ENCODE peak calls at places on chromosomes 6 and 20, in seven cellular contexts. P, W, M, A, R, E and X are unnamed samples.

GRCh38 chr6:81487489-81487888 is 265.0 kb downstream of the TENT5A start:
- DNase-seq in A (no peak), M (no peak), W (no peak), E (peak; percentile 76), P (no peak), R (no peak), X (peak; percentile 49)

GRCh38 chr20:56515657-56516381 is 8.7 kb upstream of the FAM209A start:
- DNase-seq in W (no peak), A (no peak), P (peak; percentile 20), R (no peak), M (peak; percentile 40), E (peak; percentile 42), X (peak; percentile 14)

GRCh38 chr6:138323821-138324220 is 53.9 kb upstream of the SMIM28 start:
- DNase-seq in E (no peak), P (no peak), W (no peak), R (no peak), M (no peak), A (no peak), X (no peak)

GRCh38 chr20:48682529-48683385 is 145.0 kb downstream of the PREX1 start:
- DNase-seq in R (peak; percentile 82), M (no peak), W (peak; percentile 93), P (no peak), A (no peak), E (peak; percentile 99), X (peak; percentile 86)

GRCh38 chr6:2222275-2222842 is 23.0 kb downstream of the GMDS start:
- DNase-seq in A (no peak), W (no peak), M (no peak), E (no peak), P (no peak), R (no peak), X (peak; percentile 8)

GRCh38 chr6:81820979-81821378 is 68.5 kb upstream of the TENT5A start:
- DNase-seq in R (no peak), M (no peak), A (no peak), W (no peak), E (no peak), P (no peak), X (no peak)

GRCh38 chr20:56487216-56487615 is 18.8 kb downstream of the RTF2 start:
- DNase-seq in P (no peak), A (no peak), M (no peak), R (no peak), E (no peak), W (no peak), X (no peak)

GRCh38 chr6:127202676-127203075 is 64.0 kb upstream of the RNF146 start:
- DNase-seq in A (no peak), E (no peak), R (no peak), P (no peak), M (no peak), W (no peak), X (no peak)

GRCh38 chr20:11459090-11459877 is 458.4 kb upstream of the BTBD3 start:
- DNase-seq in P (no peak), W (no peak), A (no peak), E (no peak), M (no peak), R (no peak), X (no peak)

GRCh38 chr6:22766979-22767378 is 197.6 kb downstream of the HDGFL1 start:
- DNase-seq in W (no peak), E (no peak), P (no peak), M (peak; percentile 77), R (no peak), A (no peak), X (no peak)